ENCODE peak calls at places on chromosomes 3 and 15, in four cellular contexts. One of them, this sample, is unnamed.

GRCh38 chr3:159174715-159175390 is 373.0 kb downstream of the MFSD1 start:
- DNase-seq in pancreas: no peak
- DNase-seq in kidney: no peak
- DNase-seq in psoas muscle: no peak
- DNase-seq in this sample: no peak

GRCh38 chr3:170467560-170467959 is 48.9 kb downstream of the CLDN11 start:
- DNase-seq in pancreas: no peak
- DNase-seq in kidney: no peak
- DNase-seq in psoas muscle: no peak
- DNase-seq in this sample: no peak

GRCh38 chr15:57114070-57114469 is 195.6 kb downstream of the TCF12 start:
- DNase-seq in pancreas: no peak
- DNase-seq in kidney: no peak
- DNase-seq in psoas muscle: no peak
- DNase-seq in this sample: no peak

GRCh38 chr3:100708989-100709839 is at the start of gene TFG:
- DNase-seq in pancreas: peak; percentile 100
- DNase-seq in kidney: peak; percentile 99
- DNase-seq in psoas muscle: peak; percentile 99
- DNase-seq in this sample: peak; percentile 98

GRCh38 chr3:42247576-42248027 is 18.4 kb downstream of the CCK start:
- DNase-seq in pancreas: peak; percentile 68
- DNase-seq in kidney: no peak
- DNase-seq in psoas muscle: no peak
- DNase-seq in this sample: peak; percentile 19

GRCh38 chr3:160280836-160281235 is 55.6 kb downstream of the C3orf80 start:
- DNase-seq in pancreas: no peak
- DNase-seq in kidney: no peak
- DNase-seq in psoas muscle: no peak
- DNase-seq in this sample: no peak

GRCh38 chr3:14929310-14930070 is 17.9 kb upstream of the NR2C2 start:
- DNase-seq in pancreas: no peak
- DNase-seq in kidney: no peak
- DNase-seq in psoas muscle: no peak
- DNase-seq in this sample: no peak

GRCh38 chr15:44207643-44208042 is 12.6 kb upstream of the FRMD5 start:
- DNase-seq in pancreas: no peak
- DNase-seq in kidney: no peak
- DNase-seq in psoas muscle: no peak
- DNase-seq in this sample: no peak

GRCh38 chr3:156174229-156174847 is 54.0 kb downstream of the KCNAB1 start:
- DNase-seq in pancreas: no peak
- DNase-seq in kidney: no peak
- DNase-seq in psoas muscle: no peak
- DNase-seq in this sample: no peak

GRCh38 chr3:31356941-31357340 is 175.8 kb upstream of the STT3B start:
- DNase-seq in pancreas: no peak
- DNase-seq in kidney: no peak
- DNase-seq in psoas muscle: no peak
- DNase-seq in this sample: no peak

GRCh38 chr3:129650256-129650872 is 43.9 kb upstream of the PLXND1 start:
- DNase-seq in pancreas: no peak
- DNase-seq in kidney: no peak
- DNase-seq in psoas muscle: peak; percentile 66
- DNase-seq in this sample: peak; percentile 47

GRCh38 chr3:129654126-129654525 is 47.6 kb upstream of the PLXND1 start:
- DNase-seq in pancreas: no peak
- DNase-seq in kidney: no peak
- DNase-seq in psoas muscle: no peak
- DNase-seq in this sample: no peak

GRCh38 chr3:129648331-129648730 is 41.9 kb upstream of the PLXND1 start:
- DNase-seq in pancreas: no peak
- DNase-seq in kidney: no peak
- DNase-seq in psoas muscle: no peak
- DNase-seq in this sample: no peak

GRCh38 chr3:129653019-129653418 is 46.5 kb upstream of the PLXND1 start:
- DNase-seq in pancreas: no peak
- DNase-seq in kidney: no peak
- DNase-seq in psoas muscle: no peak
- DNase-seq in this sample: no peak

GRCh38 chr3:129651316-129652202 is 45.1 kb upstream of the PLXND1 start:
- DNase-seq in pancreas: no peak
- DNase-seq in kidney: no peak
- DNase-seq in psoas muscle: peak; percentile 45
- DNase-seq in this sample: no peak
- H3K4me1 ChIP-seq in pancreas: peaks cover 5% of the 10 kb centered on the region
- H3K4me1 ChIP-seq in kidney: peaks cover under 1% of the 10 kb centered on the region
- H3K4me1 ChIP-seq in psoas muscle: peaks cover 50% of the 10 kb centered on the region
- H3K4me1 ChIP-seq in this sample: peaks cover 39% of the 10 kb centered on the region

DNA sequence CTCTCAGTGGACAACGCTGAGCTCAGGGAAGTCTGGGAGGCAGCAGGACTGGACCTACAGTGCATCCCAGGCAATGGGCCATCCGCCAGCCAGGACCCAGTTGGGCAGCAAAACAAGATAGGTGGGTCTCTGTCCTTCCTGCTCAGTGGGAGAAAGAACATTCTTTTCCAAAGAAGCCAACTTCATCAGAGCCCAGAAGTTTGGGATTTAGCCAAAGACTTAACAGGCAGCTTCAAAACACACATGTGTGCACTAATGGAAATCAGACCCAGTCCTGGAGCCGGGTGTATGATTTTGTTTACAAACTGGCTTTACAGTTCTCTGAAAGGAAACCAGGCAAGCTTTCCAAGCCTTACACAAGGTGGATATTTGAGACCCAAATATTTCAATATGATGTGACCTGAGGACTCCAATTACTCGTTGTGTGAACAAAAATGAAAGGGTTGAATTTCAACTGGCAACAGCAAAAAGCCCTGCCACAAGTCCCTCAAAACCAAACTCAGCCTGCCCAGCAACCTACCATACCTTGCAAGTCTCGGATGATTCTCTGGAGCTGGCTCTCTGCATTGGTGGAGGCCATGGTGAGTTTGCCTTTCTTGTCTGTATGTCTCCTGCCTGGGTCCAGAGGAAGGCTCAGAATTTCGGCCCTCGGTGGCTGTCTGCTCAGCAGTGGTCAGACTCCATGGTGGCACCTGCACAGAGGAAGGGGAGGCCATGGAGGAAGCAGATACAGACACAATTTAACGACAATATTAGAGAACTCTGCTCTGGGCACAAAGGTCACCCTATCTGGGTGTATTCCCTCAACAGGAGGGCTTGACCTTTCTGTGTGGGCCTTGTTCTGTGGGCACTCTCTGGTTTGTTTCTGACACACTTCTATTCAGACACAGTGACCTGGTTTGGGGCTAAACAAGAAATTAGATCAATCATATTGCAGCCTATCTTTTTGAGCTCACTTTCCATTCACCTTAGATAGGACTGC is 11.0 kb downstream of the FYCO1 start:
- DNase-seq in pancreas: no peak
- DNase-seq in kidney: no peak
- DNase-seq in psoas muscle: peak; percentile 42
- DNase-seq in this sample: peak; percentile 48
- H3K4me1 ChIP-seq in pancreas: peaks cover 59% of the 10 kb centered on the region
- H3K4me1 ChIP-seq in kidney: peaks cover 17% of the 10 kb centered on the region
- H3K4me1 ChIP-seq in psoas muscle: peaks cover 97% of the 10 kb centered on the region
- H3K4me1 ChIP-seq in this sample: peaks cover 90% of the 10 kb centered on the region

GRCh38 chr3:134334231-134334900 is 39.9 kb downstream of the AMOTL2 start:
- DNase-seq in pancreas: no peak
- DNase-seq in kidney: no peak
- DNase-seq in psoas muscle: no peak
- DNase-seq in this sample: no peak

GRCh38 chr3:134331811-134332199 is 42.4 kb downstream of the AMOTL2 start:
- DNase-seq in pancreas: no peak
- DNase-seq in kidney: no peak
- DNase-seq in psoas muscle: no peak
- DNase-seq in this sample: no peak

GRCh38 chr3:134332344-134332743 is 41.9 kb downstream of the AMOTL2 start:
- DNase-seq in pancreas: no peak
- DNase-seq in kidney: no peak
- DNase-seq in psoas muscle: no peak
- DNase-seq in this sample: no peak

GRCh38 chr3:134334901-134335280 is 39.4 kb downstream of the AMOTL2 start:
- DNase-seq in pancreas: no peak
- DNase-seq in kidney: no peak
- DNase-seq in psoas muscle: no peak
- DNase-seq in this sample: no peak

DNA sequence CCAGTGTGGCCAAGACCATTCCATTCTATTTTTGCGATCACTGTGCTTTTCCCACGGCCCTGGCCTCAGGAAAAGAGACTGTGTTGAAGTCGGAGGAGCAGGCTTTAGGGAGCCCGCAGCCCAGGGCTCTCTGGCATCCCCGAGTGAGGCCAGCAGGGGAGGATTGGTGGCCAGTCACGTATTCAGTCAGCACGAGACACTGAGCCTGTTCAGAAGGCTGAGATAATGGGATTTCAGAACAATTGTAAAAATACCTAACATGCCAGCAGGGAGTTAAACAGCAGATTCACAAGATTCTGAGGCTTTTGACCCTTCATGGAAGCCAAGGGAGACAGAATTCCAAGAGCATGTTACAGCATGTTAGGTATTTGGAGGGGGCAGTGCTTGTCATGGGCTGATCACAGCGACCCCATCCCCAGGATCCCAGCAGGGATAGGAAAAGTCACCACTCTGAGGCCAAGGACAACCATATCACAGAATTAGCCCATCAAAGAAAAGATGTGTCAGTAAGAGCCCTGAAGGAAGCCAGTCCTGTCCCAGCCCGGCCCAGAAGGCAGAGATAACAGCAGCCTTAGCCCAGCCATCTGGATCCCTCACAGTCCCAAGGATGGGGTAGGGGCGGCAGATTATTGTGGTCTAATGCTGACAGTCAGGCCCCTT is 40.6 kb downstream of the AMOTL2 start:
- DNase-seq in pancreas: no peak
- DNase-seq in kidney: no peak
- DNase-seq in psoas muscle: no peak
- DNase-seq in this sample: no peak
- H3K4me1 ChIP-seq in pancreas: no peaks in the 10 kb centered on the region
- H3K4me1 ChIP-seq in kidney: peaks cover 19% of the 10 kb centered on the region
- H3K4me1 ChIP-seq in psoas muscle: peaks cover 16% of the 10 kb centered on the region
- H3K4me1 ChIP-seq in this sample: peaks cover 62% of the 10 kb centered on the region

DNA sequence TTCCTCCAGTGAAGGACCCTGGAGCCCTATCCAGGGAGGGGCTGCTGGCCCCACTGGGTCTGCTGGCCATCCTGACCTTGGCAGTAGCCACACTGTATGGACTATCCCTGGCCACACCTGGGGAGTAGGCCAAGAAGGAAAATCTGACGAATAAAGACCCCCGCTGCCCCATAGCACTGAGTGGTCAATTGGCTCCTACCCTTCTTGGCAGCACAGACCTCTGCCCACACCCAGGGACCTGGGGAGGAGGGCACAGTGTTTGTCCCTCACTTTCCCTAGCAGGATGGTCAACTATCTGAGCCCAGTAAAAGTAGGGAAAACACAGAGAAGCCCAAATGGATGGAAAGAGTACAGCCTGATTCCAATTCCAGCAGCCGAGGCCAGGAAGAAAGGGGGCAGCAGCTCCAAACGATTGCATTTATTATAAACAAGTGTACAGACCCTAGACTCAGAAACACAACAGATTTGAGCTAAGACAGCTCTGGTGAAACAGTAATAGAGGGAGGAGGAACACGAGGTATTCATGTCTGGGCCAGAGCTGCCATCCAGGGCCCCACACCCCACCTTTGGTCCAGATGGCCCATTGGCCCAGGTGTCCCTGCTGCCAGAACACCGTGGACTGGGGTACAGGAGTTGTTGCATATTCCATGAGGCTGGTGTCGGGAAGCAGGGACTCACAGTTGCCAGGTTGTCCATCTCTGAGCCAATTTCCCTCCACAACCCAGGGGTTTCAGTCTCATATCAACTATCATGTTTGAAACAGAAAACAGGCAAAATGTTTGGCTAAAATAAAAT is 21.1 kb downstream of the ATRIP start:
- DNase-seq in pancreas: no peak
- DNase-seq in kidney: no peak
- DNase-seq in psoas muscle: no peak
- DNase-seq in this sample: no peak
- H3K4me1 ChIP-seq in pancreas: peaks cover 48% of the 10 kb centered on the region
- H3K4me1 ChIP-seq in kidney: peaks cover 23% of the 10 kb centered on the region
- H3K4me1 ChIP-seq in psoas muscle: peaks cover 43% of the 10 kb centered on the region
- H3K4me1 ChIP-seq in this sample: peaks cover 83% of the 10 kb centered on the region

DNA sequence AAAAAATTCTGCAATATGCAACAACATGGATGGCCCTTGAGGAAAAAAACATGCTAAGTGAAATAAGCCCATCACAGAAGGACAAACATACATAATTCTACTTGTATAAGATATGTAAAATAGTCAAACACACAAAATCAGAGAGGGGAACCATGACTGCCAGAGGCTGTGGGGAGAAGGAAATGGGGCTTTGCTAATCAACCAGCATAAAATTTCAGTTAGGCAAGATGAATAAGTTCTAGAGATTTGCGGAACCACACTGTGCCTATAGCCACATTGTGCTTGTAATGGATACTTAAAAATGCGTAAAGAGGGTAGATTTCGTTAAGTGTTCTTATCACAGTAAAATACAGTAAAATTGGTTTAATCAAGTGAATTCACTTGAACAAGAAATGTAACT is 33.7 kb upstream of the SPTBN5 start:
- DNase-seq in pancreas: no peak
- DNase-seq in kidney: no peak
- DNase-seq in psoas muscle: no peak
- DNase-seq in this sample: no peak
- H3K4me1 ChIP-seq in pancreas: peaks cover 38% of the 10 kb centered on the region
- H3K4me1 ChIP-seq in kidney: peaks cover 26% of the 10 kb centered on the region
- H3K4me1 ChIP-seq in psoas muscle: peaks cover 41% of the 10 kb centered on the region
- H3K4me1 ChIP-seq in this sample: peaks cover 100% of the 10 kb centered on the region

GRCh38 chr15:87294854-87295253 is 961.7 kb downstream of the NTRK3 start:
- DNase-seq in pancreas: no peak
- DNase-seq in kidney: no peak
- DNase-seq in psoas muscle: no peak
- DNase-seq in this sample: no peak
- H3K4me1 ChIP-seq in pancreas: no peaks in the 10 kb centered on the region
- H3K4me1 ChIP-seq in kidney: no peaks in the 10 kb centered on the region
- H3K4me1 ChIP-seq in psoas muscle: no peaks in the 10 kb centered on the region
- H3K4me1 ChIP-seq in this sample: no peaks in the 10 kb centered on the region

GRCh38 chr3:9392041-9392440 is 5.4 kb upstream of the SETD5 start:
- DNase-seq in pancreas: no peak
- DNase-seq in kidney: no peak
- DNase-seq in psoas muscle: no peak
- DNase-seq in this sample: no peak
- H3K4me1 ChIP-seq in pancreas: peaks cover 33% of the 10 kb centered on the region
- H3K4me1 ChIP-seq in kidney: peaks cover 10% of the 10 kb centered on the region
- H3K4me1 ChIP-seq in psoas muscle: peaks cover 49% of the 10 kb centered on the region
- H3K4me1 ChIP-seq in this sample: peaks cover 68% of the 10 kb centered on the region